ENCODE peak calls at places on chromosomes 11 and 22, in five cellular contexts. One of them, this sample, is unnamed.

GRCh38 chr11:105906517-105906916 is 115.5 kb downstream of the MSANTD4 start:
- DNase-seq in H1: no peak
- DNase-seq in GM13977: no peak
- DNase-seq in CD4-positive, alpha-beta T cell: no peak
- DNase-seq in body of pancreas: no peak
- DNase-seq in this sample: no peak

GRCh38 chr11:89491141-89491690 is at the start of gene NOX4:
- DNase-seq in H1: no peak
- DNase-seq in GM13977: no peak
- DNase-seq in CD4-positive, alpha-beta T cell: no peak
- DNase-seq in body of pancreas: no peak
- DNase-seq in this sample: no peak

GRCh38 chr11:35682230-35683195 is 19.9 kb downstream of the TRIM44 start:
- DNase-seq in H1: no peak
- DNase-seq in GM13977: no peak
- DNase-seq in CD4-positive, alpha-beta T cell: no peak
- DNase-seq in body of pancreas: no peak
- DNase-seq in this sample: no peak

GRCh38 chr22:17724241-17724640 is 50.0 kb downstream of the BID start:
- DNase-seq in H1: no peak
- DNase-seq in GM13977: no peak
- DNase-seq in CD4-positive, alpha-beta T cell: no peak
- DNase-seq in body of pancreas: no peak
- DNase-seq in this sample: no peak

GRCh38 chr11:67276821-67277230 is 10.6 kb downstream of the GRK2 start:
- DNase-seq in H1: no peak
- DNase-seq in GM13977: no peak
- DNase-seq in CD4-positive, alpha-beta T cell: no peak
- DNase-seq in body of pancreas: no peak
- DNase-seq in this sample: peak; percentile 83

GRCh38 chr11:128407962-128408361 is 179.4 kb downstream of the ETS1 start:
- DNase-seq in H1: no peak
- DNase-seq in GM13977: no peak
- DNase-seq in CD4-positive, alpha-beta T cell: no peak
- DNase-seq in body of pancreas: no peak
- DNase-seq in this sample: no peak

GRCh38 chr11:93545566-93545965 is 2.4 kb upstream of the SMCO4 start:
- DNase-seq in H1: no peak
- DNase-seq in GM13977: no peak
- DNase-seq in CD4-positive, alpha-beta T cell: no peak
- DNase-seq in body of pancreas: no peak
- DNase-seq in this sample: peak; percentile 32

GRCh38 chr11:47394322-47395224 is 13.8 kb upstream of the SLC39A13 start:
- DNase-seq in H1: no peak
- DNase-seq in GM13977: peak; percentile 87
- DNase-seq in CD4-positive, alpha-beta T cell: peak; percentile 61
- DNase-seq in body of pancreas: no peak
- DNase-seq in this sample: peak; percentile 73

GRCh38 chr11:66546368-66546965 is at the start of gene ACTN3:
- DNase-seq in H1: peak; percentile 59
- DNase-seq in GM13977: no peak
- DNase-seq in CD4-positive, alpha-beta T cell: no peak
- DNase-seq in body of pancreas: peak; percentile 33
- DNase-seq in this sample: peak; percentile 26

GRCh38 chr11:2276280-2276998 is 6.1 kb upstream of the ASCL2 start:
- DNase-seq in H1: no peak
- DNase-seq in GM13977: no peak
- DNase-seq in CD4-positive, alpha-beta T cell: no peak
- DNase-seq in body of pancreas: no peak
- DNase-seq in this sample: no peak

GRCh38 chr22:46934172-46934745 is 171.8 kb downstream of the TBC1D22A start:
- DNase-seq in H1: no peak
- DNase-seq in GM13977: no peak
- DNase-seq in CD4-positive, alpha-beta T cell: no peak
- DNase-seq in body of pancreas: no peak
- DNase-seq in this sample: no peak

GRCh38 chr11:93921695-93922468 is 71.5 kb upstream of the VSTM5 start:
- DNase-seq in H1: peak; percentile 43
- DNase-seq in GM13977: peak; percentile 61
- DNase-seq in CD4-positive, alpha-beta T cell: no peak
- DNase-seq in body of pancreas: peak; percentile 63
- DNase-seq in this sample: peak; percentile 44

GRCh38 chr22:46450931-46451660 is 86.3 kb downstream of the CELSR1 start:
- DNase-seq in H1: no peak
- DNase-seq in GM13977: no peak
- DNase-seq in CD4-positive, alpha-beta T cell: no peak
- DNase-seq in body of pancreas: no peak
- DNase-seq in this sample: no peak

GRCh38 chr11:64718780-64719124 is 4.2 kb downstream of the NRXN2 start:
- DNase-seq in H1: no peak
- DNase-seq in GM13977: no peak
- DNase-seq in CD4-positive, alpha-beta T cell: no peak
- DNase-seq in body of pancreas: no peak
- DNase-seq in this sample: no peak

GRCh38 chr11:69044111-69045013 is 4.4 kb upstream of the TPCN2 start:
- DNase-seq in H1: peak; percentile 64
- DNase-seq in GM13977: no peak
- DNase-seq in CD4-positive, alpha-beta T cell: peak; percentile 10
- DNase-seq in body of pancreas: peak; percentile 68
- DNase-seq in this sample: peak; percentile 38

GRCh38 chr22:26482171-26482570 is 1.4 kb downstream of the HPS4 start:
- DNase-seq in H1: no peak
- DNase-seq in GM13977: no peak
- DNase-seq in CD4-positive, alpha-beta T cell: no peak
- DNase-seq in body of pancreas: no peak
- DNase-seq in this sample: no peak

GRCh38 chr11:93564895-93565294 is 21.7 kb upstream of the SMCO4 start:
- DNase-seq in H1: no peak
- DNase-seq in GM13977: no peak
- DNase-seq in CD4-positive, alpha-beta T cell: no peak
- DNase-seq in body of pancreas: no peak
- DNase-seq in this sample: no peak

GRCh38 chr11:86574493-86575207 is 97.8 kb downstream of the ME3 start:
- DNase-seq in H1: no peak
- DNase-seq in GM13977: no peak
- DNase-seq in CD4-positive, alpha-beta T cell: no peak
- DNase-seq in body of pancreas: no peak
- DNase-seq in this sample: no peak

GRCh38 chr11:114228401-114229061 is 67.7 kb upstream of the NNMT start:
- DNase-seq in H1: no peak
- DNase-seq in GM13977: no peak
- DNase-seq in CD4-positive, alpha-beta T cell: no peak
- DNase-seq in body of pancreas: no peak
- DNase-seq in this sample: no peak

GRCh38 chr11:83033367-83033766 is 38.3 kb downstream of the RAB30 start:
- DNase-seq in H1: no peak
- DNase-seq in GM13977: no peak
- DNase-seq in CD4-positive, alpha-beta T cell: no peak
- DNase-seq in body of pancreas: no peak
- DNase-seq in this sample: no peak

GRCh38 chr22:46482311-46482710 is 55.1 kb downstream of the CELSR1 start:
- DNase-seq in H1: no peak
- DNase-seq in GM13977: no peak
- DNase-seq in CD4-positive, alpha-beta T cell: no peak
- DNase-seq in body of pancreas: no peak
- DNase-seq in this sample: no peak

GRCh38 chr11:118533769-118534729 is 3.1 kb downstream of the TMEM25 start:
- DNase-seq in H1: no peak
- DNase-seq in GM13977: no peak
- DNase-seq in CD4-positive, alpha-beta T cell: no peak
- DNase-seq in body of pancreas: no peak
- DNase-seq in this sample: no peak

GRCh38 chr11:61362542-61362875 is 335 bp downstream of the TMEM138 start:
- DNase-seq in H1: no peak
- DNase-seq in GM13977: peak; percentile 51
- DNase-seq in CD4-positive, alpha-beta T cell: peak; percentile 13
- DNase-seq in body of pancreas: peak; percentile 24
- DNase-seq in this sample: peak; percentile 55

GRCh38 chr11:3959918-3960295 is 104.4 kb downstream of the STIM1 start:
- DNase-seq in H1: no peak
- DNase-seq in GM13977: no peak
- DNase-seq in CD4-positive, alpha-beta T cell: no peak
- DNase-seq in body of pancreas: no peak
- DNase-seq in this sample: no peak

GRCh38 chr22:29695129-29695926 is 24.5 kb upstream of the CABP7 start:
- DNase-seq in H1: no peak
- DNase-seq in GM13977: no peak
- DNase-seq in CD4-positive, alpha-beta T cell: no peak
- DNase-seq in body of pancreas: no peak
- DNase-seq in this sample: no peak

GRCh38 chr22:41847300-41847699 is 14.4 kb downstream of the SREBF2 start:
- DNase-seq in H1: no peak
- DNase-seq in GM13977: no peak
- DNase-seq in CD4-positive, alpha-beta T cell: no peak
- DNase-seq in body of pancreas: no peak
- DNase-seq in this sample: no peak

GRCh38 chr11:88411265-88411664 is 73.7 kb upstream of the CTSC start:
- DNase-seq in H1: no peak
- DNase-seq in GM13977: no peak
- DNase-seq in CD4-positive, alpha-beta T cell: no peak
- DNase-seq in body of pancreas: no peak
- DNase-seq in this sample: no peak

GRCh38 chr11:19714387-19715363 is 2.0 kb downstream of the NAV2 start:
- DNase-seq in H1: no peak
- DNase-seq in GM13977: no peak
- DNase-seq in CD4-positive, alpha-beta T cell: no peak
- DNase-seq in body of pancreas: no peak
- DNase-seq in this sample: peak; percentile 6

DNA sequence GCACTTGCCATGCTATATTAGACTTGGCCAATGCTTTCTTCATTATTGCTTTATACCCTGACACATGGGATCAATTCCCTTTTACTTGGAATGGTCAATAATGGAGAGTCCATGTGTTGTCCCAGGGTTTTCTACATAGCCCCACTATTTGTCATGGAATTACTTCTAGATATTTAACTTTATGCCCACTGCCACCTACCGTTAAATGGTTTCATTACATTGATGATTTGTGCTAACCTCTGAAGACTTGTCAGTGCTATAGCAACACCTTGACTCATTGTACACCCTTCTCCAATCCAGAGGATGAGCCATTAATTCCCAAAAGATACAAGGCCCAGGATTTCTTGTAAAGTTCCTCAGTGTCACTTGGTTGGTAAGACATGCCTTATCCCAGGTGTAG is 31.4 kb upstream of the SLC22A25 start:
- DNase-seq in H1: no peak
- DNase-seq in GM13977: no peak
- DNase-seq in CD4-positive, alpha-beta T cell: no peak
- DNase-seq in body of pancreas: no peak
- DNase-seq in this sample: no peak
- TF ChIP-seq CTCF in H1: no peak
- TF ChIP-seq CTCF in GM13977: no peak
- TF ChIP-seq CTCF in CD4-positive, alpha-beta T cell: no peak
- TF ChIP-seq CTCF in body of pancreas: peak; percentile 10
- TF ChIP-seq CTCF in this sample: no peak

GRCh38 chr11:6301096-6301495 is 19.2 kb downstream of the CAVIN3 start:
- DNase-seq in H1: no peak
- DNase-seq in GM13977: no peak
- DNase-seq in CD4-positive, alpha-beta T cell: no peak
- DNase-seq in body of pancreas: no peak
- DNase-seq in this sample: no peak

GRCh38 chr11:6298605-6299004 is 21.7 kb downstream of the CAVIN3 start:
- DNase-seq in H1: no peak
- DNase-seq in GM13977: no peak
- DNase-seq in CD4-positive, alpha-beta T cell: no peak
- DNase-seq in body of pancreas: peak; percentile 75
- DNase-seq in this sample: peak; percentile 48

GRCh38 chr11:6300325-6300724 is 20.0 kb downstream of the CAVIN3 start:
- DNase-seq in H1: no peak
- DNase-seq in GM13977: no peak
- DNase-seq in CD4-positive, alpha-beta T cell: no peak
- DNase-seq in body of pancreas: no peak
- DNase-seq in this sample: no peak

GRCh38 chr11:6303657-6304056 is 16.6 kb downstream of the CAVIN3 start:
- DNase-seq in H1: no peak
- DNase-seq in GM13977: no peak
- DNase-seq in CD4-positive, alpha-beta T cell: no peak
- DNase-seq in body of pancreas: no peak
- DNase-seq in this sample: no peak

DNA sequence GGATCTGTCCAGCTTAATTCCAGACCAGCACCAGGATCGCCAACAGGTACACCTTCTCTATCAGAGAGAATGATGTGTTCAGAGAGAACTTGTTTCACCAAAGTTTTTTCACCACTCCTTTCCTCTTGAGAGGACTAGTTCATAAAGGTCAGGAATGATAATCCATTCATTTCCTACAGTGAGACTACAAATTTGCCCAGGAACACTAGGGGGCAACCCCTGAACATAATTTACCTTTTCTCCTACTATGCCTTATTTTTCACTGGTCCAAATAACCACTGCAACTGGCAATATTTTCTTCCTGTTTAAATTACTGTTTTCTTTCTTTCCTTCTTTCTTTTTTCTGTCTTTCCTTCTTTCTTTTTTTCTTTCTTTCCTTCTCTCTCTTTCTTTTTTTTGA is 22.5 kb downstream of the CAVIN3 start:
- DNase-seq in H1: no peak
- DNase-seq in GM13977: no peak
- DNase-seq in CD4-positive, alpha-beta T cell: no peak
- DNase-seq in body of pancreas: no peak
- DNase-seq in this sample: no peak
- TF ChIP-seq CTCF in H1: peak; percentile 19
- TF ChIP-seq CTCF in GM13977: peak; percentile 27
- TF ChIP-seq CTCF in CD4-positive, alpha-beta T cell: no peak
- TF ChIP-seq CTCF in body of pancreas: peak; percentile 58
- TF ChIP-seq CTCF in this sample: peak; percentile 11

GRCh38 chr11:26286472-26287066 is 45.4 kb upstream of the ANO3 start:
- DNase-seq in H1: no peak
- DNase-seq in GM13977: no peak
- DNase-seq in CD4-positive, alpha-beta T cell: no peak
- DNase-seq in body of pancreas: no peak
- DNase-seq in this sample: no peak
- TF ChIP-seq CTCF in H1: peak; percentile 60
- TF ChIP-seq CTCF in GM13977: peak; percentile 44
- TF ChIP-seq CTCF in CD4-positive, alpha-beta T cell: no peak
- TF ChIP-seq CTCF in body of pancreas: peak; percentile 37
- TF ChIP-seq CTCF in this sample: no peak

GRCh38 chr22:39684702-39685281 is 114.2 kb downstream of the CACNA1I start:
- DNase-seq in H1: no peak
- DNase-seq in GM13977: no peak
- DNase-seq in CD4-positive, alpha-beta T cell: no peak
- DNase-seq in body of pancreas: no peak
- DNase-seq in this sample: no peak
- TF ChIP-seq CTCF in H1: no peak
- TF ChIP-seq CTCF in GM13977: no peak
- TF ChIP-seq CTCF in CD4-positive, alpha-beta T cell: no peak
- TF ChIP-seq CTCF in body of pancreas: no peak
- TF ChIP-seq CTCF in this sample: no peak

DNA sequence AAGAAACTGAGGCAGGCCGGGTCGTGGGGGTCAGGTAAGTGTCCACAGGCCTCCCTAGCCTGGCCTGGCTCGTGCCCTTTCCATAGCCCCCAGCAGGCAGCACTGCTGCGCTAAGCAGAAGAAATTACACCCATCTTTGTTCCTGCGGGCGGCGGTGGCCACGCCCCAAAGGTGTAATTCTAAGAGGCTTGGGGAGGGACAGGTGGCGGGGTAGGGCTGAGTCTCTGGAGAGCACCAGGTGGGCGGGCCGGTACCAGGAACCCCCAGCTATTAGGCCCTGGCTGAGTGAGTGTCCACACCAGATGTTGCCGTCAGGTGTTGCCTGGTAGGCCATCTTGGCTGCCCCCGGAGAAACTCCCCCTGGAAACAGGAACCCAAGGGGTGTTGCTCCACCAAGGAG is 12.3 kb upstream of the ARAP1 start:
- DNase-seq in H1: peak; percentile 74
- DNase-seq in GM13977: no peak
- DNase-seq in CD4-positive, alpha-beta T cell: no peak
- DNase-seq in body of pancreas: no peak
- DNase-seq in this sample: no peak
- TF ChIP-seq CTCF in H1: peak; percentile 64
- TF ChIP-seq CTCF in GM13977: no peak
- TF ChIP-seq CTCF in CD4-positive, alpha-beta T cell: no peak
- TF ChIP-seq CTCF in body of pancreas: peak; percentile 16
- TF ChIP-seq CTCF in this sample: no peak

This sample was measured in activated CD8-positive, alpha-beta T cell treated with anti-CD3 and anti-CD28 coated beads for 36 hours.